ENCODE peak calls at places on chromosomes 13 and 19, in five cellular contexts. E, G, L, Z and V are unnamed samples.

GRCh38 chr13:113410472-113411201 is 42.7 kb downstream of the ADPRHL1 start:
- DNase-seq in E (peak), G (no peak), L (peak), Z (peak), V (peak)

GRCh38 chr19:15129856-15130580 is 22.8 kb downstream of the SYDE1 start:
- DNase-seq in E (no peak), G (no peak), L (no peak), Z (no peak), V (no peak)

GRCh38 chr13:35283856-35284255 is 192.6 kb downstream of the MAB21L1 start:
- DNase-seq in E (no peak), G (no peak), L (no peak), Z (no peak), V (no peak)

GRCh38 chr19:22595918-22596341 is 38.2 kb upstream of the ZNF492 start:
- DNase-seq in E (peak), G (no peak), L (no peak), Z (peak), V (no peak)

GRCh38 chr13:94705081-94705751 is 7.1 kb downstream of the SOX21 start:
- DNase-seq in E (no peak), G (peak), L (no peak), Z (no peak), V (no peak)

GRCh38 chr13:84481958-84482357 is 599.7 kb upstream of the SLITRK1 start:
- DNase-seq in E (no peak), G (no peak), L (no peak), Z (no peak), V (no peak)

GRCh38 chr19:38073806-38074685 is 150.0 kb downstream of the DPF1 start:
- DNase-seq in E (no peak), G (peak), L (no peak), Z (peak), V (no peak)

GRCh38 chr19:11420894-11421606 is 1.9 kb upstream of the RGL3 start:
- DNase-seq in E (peak), G (peak), L (peak), Z (no peak), V (no peak)

GRCh38 chr19:45800009-45800553 is 7.4 kb upstream of the DMWD start:
- DNase-seq in E (no peak), G (no peak), L (no peak), Z (no peak), V (no peak)

GRCh38 chr13:92345627-92346026 is 881.0 kb upstream of the GPC6 start:
- DNase-seq in E (no peak), G (no peak), L (no peak), Z (no peak), V (no peak)

GRCh38 chr13:21557995-21558394 is 46.0 kb downstream of the MICU2 start:
- DNase-seq in E (no peak), G (peak), L (no peak), Z (no peak), V (no peak)

GRCh38 chr13:105670179-105671015 is 865.1 kb downstream of the EFNB2 start:
- DNase-seq in E (no peak), G (no peak), L (no peak), Z (no peak), V (no peak)

GRCh38 chr19:45607071-45608029 is 5.3 kb upstream of the GPR4 start:
- DNase-seq in E (peak), G (peak), L (peak), Z (peak), V (peak)

GRCh38 chr13:102742506-102742905 is 31.1 kb downstream of the TEX30 start:
- DNase-seq in E (no peak), G (no peak), L (no peak), Z (no peak), V (no peak)

GRCh38 chr13:41017153-41017552 is 2.0 kb downstream of the ELF1 start:
- DNase-seq in E (no peak), G (no peak), L (no peak), Z (no peak), V (no peak)

GRCh38 chr13:44238011-44238421 is 135.6 kb upstream of the SERP2 start:
- DNase-seq in E (no peak), G (no peak), L (no peak), Z (no peak), V (no peak)

GRCh38 chr13:44240611-44241010 is 133.0 kb upstream of the SERP2 start:
- DNase-seq in E (no peak), G (no peak), L (no peak), Z (no peak), V (no peak)

GRCh38 chr13:44241638-44242037 is 132.0 kb upstream of the SERP2 start:
- DNase-seq in E (no peak), G (no peak), L (no peak), Z (no peak), V (no peak)

GRCh38 chr13:44244288-44244687 is 129.3 kb upstream of the SERP2 start:
- DNase-seq in E (no peak), G (no peak), L (no peak), Z (peak), V (no peak)

DNA sequence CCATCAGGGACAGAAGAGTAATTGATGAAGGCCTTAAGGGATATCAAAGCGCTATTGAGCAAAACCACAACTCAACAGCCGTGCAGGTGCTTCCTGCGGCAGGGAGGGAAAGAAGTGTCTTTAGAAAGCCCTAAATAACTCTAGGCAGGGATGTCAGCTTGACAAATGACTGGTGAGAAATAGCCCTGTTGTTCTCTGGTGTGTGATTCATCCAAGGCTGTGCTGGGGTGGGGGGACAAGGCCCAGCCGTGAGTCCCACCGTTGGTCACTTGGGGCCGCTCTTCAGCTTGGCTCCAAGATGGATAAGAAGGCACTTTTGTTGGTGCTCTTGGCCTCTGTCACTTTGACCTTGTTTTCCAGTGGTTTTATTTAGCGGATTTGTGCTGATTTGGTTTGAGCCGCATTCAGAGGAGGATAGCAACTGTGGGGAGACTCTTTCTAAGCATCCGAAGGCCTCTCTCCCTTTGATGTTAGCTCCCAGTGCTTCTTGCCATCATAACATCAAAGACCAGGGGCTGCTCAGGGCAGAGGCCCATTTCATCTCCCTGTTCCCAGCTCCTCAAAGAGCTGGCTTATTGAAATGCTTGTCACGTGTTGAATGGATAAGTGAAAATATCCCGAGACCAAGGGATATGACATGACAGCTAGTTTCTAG is 130.3 kb upstream of the SERP2 start:
- DNase-seq in E (peak), G (peak), L (peak), Z (peak), V (no peak)
- TF ChIP-seq CTCF in E (peak), G (peak), L (peak), Z (peak), V (peak)

GRCh38 chr19:47418595-47419036 is 711 bp downstream of the MEIS3 start:
- DNase-seq in E (no peak), G (peak), L (no peak), Z (no peak), V (no peak)
- H3K4me3 ChIP-seq in E (peak), G (peak), L (peak), Z (no peak), V (no peak)

DNA sequence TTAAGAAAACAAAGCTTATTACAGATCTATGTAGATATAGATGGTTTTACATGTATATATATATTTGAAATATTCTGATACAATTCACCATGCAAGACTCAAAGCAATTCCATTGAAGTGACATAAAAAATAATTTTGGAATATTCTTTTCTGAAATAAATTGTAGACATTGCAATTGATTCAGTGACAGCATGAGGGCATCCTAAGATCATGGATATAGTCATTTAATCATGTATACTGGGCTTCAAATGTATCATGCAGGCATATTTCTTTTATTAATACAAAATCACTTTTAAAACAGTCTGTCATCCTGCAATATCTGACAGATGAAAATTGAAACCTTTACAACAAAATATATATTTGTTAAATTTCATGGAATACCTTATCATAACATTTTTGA is 286.7 kb upstream of the SLITRK6 start:
- DNase-seq in E (no peak), G (no peak), L (no peak), Z (no peak), V (no peak)
- TF ChIP-seq CTCF in E (peak), G (no peak), L (no peak), Z (peak), V (no peak)

GRCh38 chr13:111168116-111168515 is 53.0 kb downstream of the ARHGEF7 start:
- DNase-seq in E (no peak), G (no peak), L (no peak), Z (no peak), V (no peak)
- H3K4me3 ChIP-seq in E (no peak), G (no peak), L (no peak), Z (no peak), V (no peak)

GRCh38 chr19:8643860-8644653 is 13.6 kb downstream of the NFILZ start:
- DNase-seq in E (no peak), G (no peak), L (no peak), Z (no peak), V (no peak)

GRCh38 chr19:8639821-8640401 is 9.5 kb downstream of the NFILZ start:
- DNase-seq in E (no peak), G (peak), L (no peak), Z (no peak), V (no peak)

GRCh38 chr19:8640402-8641004 is 10.1 kb downstream of the NFILZ start:
- DNase-seq in E (peak), G (no peak), L (peak), Z (no peak), V (no peak)

GRCh38 chr19:8641221-8641907 is 10.9 kb downstream of the NFILZ start:
- DNase-seq in E (no peak), G (no peak), L (no peak), Z (no peak), V (no peak)

GRCh38 chr19:8641908-8642547 is 11.6 kb downstream of the NFILZ start:
- DNase-seq in E (no peak), G (peak), L (no peak), Z (no peak), V (no peak)
- TF ChIP-seq CTCF in E (peak), G (peak), L (peak), Z (peak), V (peak)

GRCh38 chr19:41564515-41565383 is 11.2 kb upstream of the CEACAM21 start:
- DNase-seq in E (no peak), G (peak), L (no peak), Z (no peak), V (no peak)

GRCh38 chr19:41569481-41570150 is 6.3 kb upstream of the CEACAM21 start:
- DNase-seq in E (no peak), G (peak), L (no peak), Z (no peak), V (no peak)

GRCh38 chr19:41563847-41564514 is 12.0 kb upstream of the CEACAM21 start:
- DNase-seq in E (no peak), G (peak), L (no peak), Z (no peak), V (no peak)

GRCh38 chr19:41570179-41570578 is 5.8 kb upstream of the CEACAM21 start:
- DNase-seq in E (no peak), G (peak), L (no peak), Z (no peak), V (no peak)

GRCh38 chr19:41565384-41565730 is 10.6 kb upstream of the CEACAM21 start:
- DNase-seq in E (no peak), G (no peak), L (no peak), Z (no peak), V (no peak)
- H3K4me3 ChIP-seq in E (no peak), G (peak), L (no peak), Z (no peak), V (no peak)